ENCODE peak calls at places on chromosomes 13 and 19, in nine cellular contexts. One of them, this sample, is unnamed.

GRCh38 chr19:5022066-5022860 is 53.4 kb downstream of the KDM4B start:
- DNase-seq in pulmonary artery endothelial cell: no peak
- DNase-seq in stimulated activated naive CD8-positive, alpha-beta T cell treated with anti-CD3 and anti-CD28 coated beads, Interleukin-15, Interleukin-2, amounts not matched to agents 100 U/mL and 50 U/mL, for 24 hours: no peak
- DNase-seq in HAP-1: no peak
- DNase-seq in NCI-H460: no peak
- DNase-seq in C1 segment of cervical spinal cord: no peak
- DNase-seq in heart left ventricle: no peak
- DNase-seq in stomach: no peak
- DNase-seq in ELR: no peak
- DNase-seq in this sample: no peak

GRCh38 chr19:56810260-56810659 is 30.3 kb downstream of the PEG3 start:
- DNase-seq in stimulated activated naive CD8-positive, alpha-beta T cell treated with anti-CD3 and anti-CD28 coated beads, Interleukin-15, Interleukin-2, amounts not matched to agents 100 U/mL and 50 U/mL, for 24 hours: no peak
- DNase-seq in ELR: no peak
- DNase-seq in C1 segment of cervical spinal cord: no peak
- DNase-seq in heart left ventricle: no peak
- DNase-seq in stomach: no peak
- DNase-seq in NCI-H460: no peak
- DNase-seq in pulmonary artery endothelial cell: no peak
- DNase-seq in HAP-1: no peak
- DNase-seq in this sample: no peak

GRCh38 chr19:30135797-30136196 is 193.8 kb downstream of the URI1 start:
- DNase-seq in HAP-1: no peak
- DNase-seq in stomach: no peak
- DNase-seq in ELR: no peak
- DNase-seq in heart left ventricle: no peak
- DNase-seq in pulmonary artery endothelial cell: no peak
- DNase-seq in stimulated activated naive CD8-positive, alpha-beta T cell treated with anti-CD3 and anti-CD28 coated beads, Interleukin-15, Interleukin-2, amounts not matched to agents 100 U/mL and 50 U/mL, for 24 hours: no peak
- DNase-seq in NCI-H460: no peak
- DNase-seq in C1 segment of cervical spinal cord: no peak
- DNase-seq in this sample: no peak

GRCh38 chr13:43908156-43909126 is 28.7 kb downstream of the LACC1 start:
- DNase-seq in C1 segment of cervical spinal cord: no peak
- DNase-seq in NCI-H460: peak; percentile 22
- DNase-seq in heart left ventricle: no peak
- DNase-seq in stimulated activated naive CD8-positive, alpha-beta T cell treated with anti-CD3 and anti-CD28 coated beads, Interleukin-15, Interleukin-2, amounts not matched to agents 100 U/mL and 50 U/mL, for 24 hours: no peak
- DNase-seq in HAP-1: peak; percentile 40
- DNase-seq in ELR: peak; percentile 83
- DNase-seq in stomach: no peak
- DNase-seq in pulmonary artery endothelial cell: peak; percentile 1
- DNase-seq in this sample: no peak

GRCh38 chr13:33034061-33034460 is 17.8 kb downstream of the KL start:
- DNase-seq in stomach: no peak
- DNase-seq in C1 segment of cervical spinal cord: no peak
- DNase-seq in pulmonary artery endothelial cell: no peak
- DNase-seq in NCI-H460: no peak
- DNase-seq in heart left ventricle: no peak
- DNase-seq in HAP-1: peak; percentile 83
- DNase-seq in ELR: no peak
- DNase-seq in stimulated activated naive CD8-positive, alpha-beta T cell treated with anti-CD3 and anti-CD28 coated beads, Interleukin-15, Interleukin-2, amounts not matched to agents 100 U/mL and 50 U/mL, for 24 hours: no peak
- DNase-seq in this sample: no peak

GRCh38 chr19:47351545-47351944 is 2.4 kb downstream of the DHX34 start:
- DNase-seq in HAP-1: no peak
- DNase-seq in stomach: no peak
- DNase-seq in stimulated activated naive CD8-positive, alpha-beta T cell treated with anti-CD3 and anti-CD28 coated beads, Interleukin-15, Interleukin-2, amounts not matched to agents 100 U/mL and 50 U/mL, for 24 hours: no peak
- DNase-seq in heart left ventricle: no peak
- DNase-seq in C1 segment of cervical spinal cord: no peak
- DNase-seq in NCI-H460: no peak
- DNase-seq in pulmonary artery endothelial cell: peak; percentile 11
- DNase-seq in ELR: peak; percentile 56
- DNase-seq in this sample: no peak

GRCh38 chr13:75788494-75788991 is 152.4 kb downstream of the LMO7 start:
- DNase-seq in stomach: peak; percentile 52
- DNase-seq in NCI-H460: no peak
- DNase-seq in HAP-1: no peak
- DNase-seq in stimulated activated naive CD8-positive, alpha-beta T cell treated with anti-CD3 and anti-CD28 coated beads, Interleukin-15, Interleukin-2, amounts not matched to agents 100 U/mL and 50 U/mL, for 24 hours: no peak
- DNase-seq in heart left ventricle: peak; percentile 52
- DNase-seq in ELR: peak; percentile 49
- DNase-seq in pulmonary artery endothelial cell: peak; percentile 15
- DNase-seq in C1 segment of cervical spinal cord: no peak
- DNase-seq in this sample: no peak

GRCh38 chr19:4347521-4347920 is 4.2 kb downstream of the MPND start:
- DNase-seq in NCI-H460: no peak
- DNase-seq in stomach: no peak
- DNase-seq in stimulated activated naive CD8-positive, alpha-beta T cell treated with anti-CD3 and anti-CD28 coated beads, Interleukin-15, Interleukin-2, amounts not matched to agents 100 U/mL and 50 U/mL, for 24 hours: no peak
- DNase-seq in C1 segment of cervical spinal cord: no peak
- DNase-seq in heart left ventricle: no peak
- DNase-seq in ELR: no peak
- DNase-seq in HAP-1: no peak
- DNase-seq in pulmonary artery endothelial cell: no peak
- DNase-seq in this sample: no peak

GRCh38 chr19:15297416-15298224 is 34.7 kb downstream of the BRD4 start:
- DNase-seq in pulmonary artery endothelial cell: no peak
- DNase-seq in ELR: peak; percentile 73
- DNase-seq in NCI-H460: peak; percentile 96
- DNase-seq in C1 segment of cervical spinal cord: no peak
- DNase-seq in heart left ventricle: no peak
- DNase-seq in stomach: no peak
- DNase-seq in stimulated activated naive CD8-positive, alpha-beta T cell treated with anti-CD3 and anti-CD28 coated beads, Interleukin-15, Interleukin-2, amounts not matched to agents 100 U/mL and 50 U/mL, for 24 hours: no peak
- DNase-seq in HAP-1: no peak
- DNase-seq in this sample: no peak

GRCh38 chr13:61954092-61954491 is 538.4 kb upstream of the PCDH20 start:
- DNase-seq in ELR: peak; percentile 45
- DNase-seq in NCI-H460: peak; percentile 41
- DNase-seq in stimulated activated naive CD8-positive, alpha-beta T cell treated with anti-CD3 and anti-CD28 coated beads, Interleukin-15, Interleukin-2, amounts not matched to agents 100 U/mL and 50 U/mL, for 24 hours: no peak
- DNase-seq in pulmonary artery endothelial cell: no peak
- DNase-seq in stomach: no peak
- DNase-seq in heart left ventricle: no peak
- DNase-seq in C1 segment of cervical spinal cord: no peak
- DNase-seq in HAP-1: peak; percentile 62
- DNase-seq in this sample: no peak

This sample was measured in iPS DF 19.7.